ENCODE peak calls at places on chromosomes 5 and 9, in nine cellular contexts. T, F, V, H, L, M, N, K and Q are unnamed samples.

GRCh38 chr5:138754699-138755057 is 1.5 kb downstream of the CTNNA1 start:
- DNase-seq in H (no peak), M (no peak), T (peak; percentile 46), K (no peak), N (no peak), L (peak; percentile 37), F (no peak), V (no peak), Q (no peak)

GRCh38 chr5:5347442-5347841 is 75.0 kb upstream of the ICE1 start:
- DNase-seq in F (no peak), N (no peak), T (no peak), H (no peak), V (no peak), L (no peak), M (no peak), K (no peak), Q (no peak)

GRCh38 chr5:24363789-24364534 is 280.8 kb downstream of the CDH10 start:
- DNase-seq in F (no peak), T (no peak), N (no peak), M (no peak), H (no peak), L (peak; percentile 3), K (no peak), V (no peak), Q (no peak)

GRCh38 chr5:141732417-141732816 is 50.4 kb upstream of the ARAP3 start:
- DNase-seq in F (no peak), M (no peak), H (no peak), N (no peak), V (no peak), L (no peak), K (no peak), T (no peak), Q (no peak)

GRCh38 chr5:39352170-39352569 is 12.1 kb downstream of the C9 start:
- DNase-seq in M (no peak), K (no peak), H (no peak), F (no peak), T (no peak), L (no peak), V (no peak), N (no peak), Q (no peak)

GRCh38 chr5:138149530-138149929 is 10.3 kb upstream of the NME5 start:
- DNase-seq in L (peak; percentile 25), K (no peak), H (no peak), V (no peak), F (no peak), T (peak; percentile 18), M (no peak), N (no peak), Q (no peak)

GRCh38 chr9:136943291-136944093 is 1.0 kb downstream of the FBXW5 start:
- DNase-seq in V (no peak), N (no peak), L (peak; percentile 42), T (peak; percentile 45), F (no peak), H (no peak), M (no peak), K (peak; percentile 29), Q (peak; percentile 74)

GRCh38 chr5:170439246-170439943 is 50.2 kb upstream of the KCNMB1 start:
- DNase-seq in V (no peak), N (no peak), M (no peak), H (no peak), L (no peak), F (no peak), T (no peak), K (no peak), Q (no peak)

DNA sequence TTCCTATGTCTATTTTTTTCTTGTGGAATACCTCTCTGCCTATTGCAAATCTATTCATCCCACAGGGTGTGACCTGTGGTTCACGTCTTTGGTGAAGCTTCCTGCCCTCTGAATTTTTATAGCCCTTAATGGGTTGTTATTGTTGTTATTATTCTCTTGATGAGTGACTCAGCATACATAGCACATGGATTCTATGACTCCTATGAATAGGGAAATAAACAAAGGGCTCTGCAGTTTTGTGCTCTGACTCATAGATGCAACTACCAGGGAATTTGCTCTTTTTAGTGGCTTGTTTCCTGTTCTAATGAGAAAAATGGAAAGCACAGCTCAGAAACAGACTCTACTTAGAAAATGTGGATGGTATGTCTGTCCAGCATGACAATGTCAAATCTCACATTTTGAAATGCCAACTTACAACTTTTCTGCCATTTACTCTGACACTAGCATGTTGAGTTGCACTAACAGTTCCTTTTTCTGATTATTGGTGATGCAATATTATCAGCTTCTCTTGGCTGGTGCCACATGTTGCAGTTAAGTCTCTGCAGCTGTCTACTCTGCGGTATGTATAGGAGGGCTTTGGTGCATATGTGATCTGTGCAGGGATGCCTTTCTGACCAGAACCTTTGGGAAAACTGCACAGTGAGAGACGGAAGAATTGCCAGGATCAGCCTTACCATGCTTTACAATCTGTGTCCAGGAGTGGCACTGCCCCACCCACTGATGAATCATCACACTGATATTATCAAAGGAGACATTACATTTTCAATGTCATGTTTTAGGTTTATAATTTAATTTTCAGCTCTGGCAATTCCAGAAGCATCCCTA is 996.4 kb upstream of the WWC1 start:
- DNase-seq in N (peak; percentile 80), L (peak; percentile 88), K (no peak), F (no peak), V (no peak), M (peak; percentile 78), T (peak; percentile 79), H (no peak), Q (no peak)
- H3K4me3 ChIP-seq in N (no peak overlapping the region), L (no peak overlapping the region), K (no peak overlapping the region), F (no peak overlapping the region), V (no peak overlapping the region), M (no peak overlapping the region), T (no peak overlapping the region), H (no peak overlapping the region), Q (no peak overlapping the region)

GRCh38 chr5:172805018-172805683 is 28.9 kb upstream of the ERGIC1 start:
- DNase-seq in M (no peak), H (no peak), F (no peak), K (no peak), V (no peak), T (no peak), L (no peak), N (no peak), Q (no peak)

GRCh38 chr5:172805736-172806255 is 28.3 kb upstream of the ERGIC1 start:
- DNase-seq in F (peak; percentile 37), H (no peak), N (no peak), T (no peak), L (no peak), M (no peak), K (no peak), V (no peak), Q (no peak)

GRCh38 chr5:172809774-172810173 is 24.3 kb upstream of the ERGIC1 start:
- DNase-seq in L (no peak), K (no peak), M (no peak), H (no peak), F (no peak), V (no peak), T (no peak), N (no peak), Q (no peak)

GRCh38 chr5:172807766-172808311 is 26.2 kb upstream of the ERGIC1 start:
- DNase-seq in M (no peak), F (no peak), K (no peak), V (no peak), H (no peak), N (no peak), L (peak; percentile 32), T (no peak), Q (no peak)

DNA sequence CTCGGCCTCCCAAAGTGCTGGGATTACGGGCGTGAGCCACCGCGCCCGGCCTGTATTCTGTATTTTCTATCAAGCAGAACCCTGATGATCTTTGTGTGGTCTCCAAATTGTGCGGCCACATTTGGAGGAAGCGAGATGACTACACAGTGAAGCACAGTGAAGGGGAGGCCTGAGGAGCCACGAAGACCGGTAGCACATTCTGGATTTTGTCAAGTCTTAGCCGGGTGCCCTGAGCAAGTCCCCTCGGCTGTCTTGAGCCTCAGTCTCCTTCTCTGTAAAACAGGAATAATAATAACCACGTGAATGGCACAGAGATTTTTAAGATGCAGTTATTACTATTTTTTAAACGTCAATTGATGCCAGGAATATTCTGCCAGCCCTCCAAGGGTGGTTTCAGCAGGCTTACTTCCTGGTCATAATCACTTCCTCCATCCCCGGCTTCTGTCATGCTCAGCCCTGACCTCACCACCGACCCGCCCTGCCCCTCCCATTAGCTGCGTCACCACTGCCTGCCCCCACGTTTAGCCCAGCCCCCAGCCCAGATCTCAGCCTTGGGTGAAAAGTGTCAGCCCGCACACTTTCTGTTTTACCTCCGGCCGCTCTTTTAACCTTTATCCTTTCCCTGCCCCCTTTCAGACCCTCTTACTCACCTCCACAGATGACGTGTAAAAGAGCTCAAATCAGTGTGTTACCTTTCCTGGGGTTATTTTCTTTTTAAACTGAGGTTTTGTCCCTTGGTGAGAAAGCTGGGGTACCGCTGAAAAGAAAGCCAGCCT is 27.0 kb upstream of the ERGIC1 start:
- DNase-seq in L (peak; percentile 94), M (no peak), T (peak; percentile 89), V (peak; percentile 35), F (peak; percentile 87), H (peak; percentile 96), K (peak; percentile 48), N (peak; percentile 83), Q (peak; percentile 91)
- H3K4me3 ChIP-seq in L (no peak overlapping the region), M (no peak overlapping the region), T (no peak overlapping the region), V (no peak overlapping the region), F (peak overlapping the region; percentile 49), H (no peak overlapping the region), K (peak overlapping the region; percentile 14), N (no peak overlapping the region), Q (peak overlapping the region; percentile 55)

GRCh38 chr5:147193123-147193522 is 41.7 kb upstream of the STK32A start:
- DNase-seq in M (no peak), T (no peak), V (no peak), F (no peak), K (no peak), H (no peak), N (no peak), L (no peak), Q (no peak)

GRCh38 chr5:147190236-147190815 is 44.5 kb upstream of the STK32A start:
- DNase-seq in H (peak; percentile 56), F (no peak), M (no peak), K (no peak), T (peak; percentile 7), V (no peak), L (peak; percentile 9), N (no peak), Q (no peak)

GRCh38 chr5:147187163-147187562 is 47.7 kb upstream of the STK32A start:
- DNase-seq in L (no peak), F (no peak), H (no peak), V (no peak), M (no peak), N (no peak), K (no peak), T (no peak), Q (no peak)

GRCh38 chr5:147189109-147189424 is 45.8 kb upstream of the STK32A start:
- DNase-seq in N (no peak), F (no peak), M (no peak), V (no peak), H (no peak), K (no peak), T (no peak), L (no peak), Q (no peak)

DNA sequence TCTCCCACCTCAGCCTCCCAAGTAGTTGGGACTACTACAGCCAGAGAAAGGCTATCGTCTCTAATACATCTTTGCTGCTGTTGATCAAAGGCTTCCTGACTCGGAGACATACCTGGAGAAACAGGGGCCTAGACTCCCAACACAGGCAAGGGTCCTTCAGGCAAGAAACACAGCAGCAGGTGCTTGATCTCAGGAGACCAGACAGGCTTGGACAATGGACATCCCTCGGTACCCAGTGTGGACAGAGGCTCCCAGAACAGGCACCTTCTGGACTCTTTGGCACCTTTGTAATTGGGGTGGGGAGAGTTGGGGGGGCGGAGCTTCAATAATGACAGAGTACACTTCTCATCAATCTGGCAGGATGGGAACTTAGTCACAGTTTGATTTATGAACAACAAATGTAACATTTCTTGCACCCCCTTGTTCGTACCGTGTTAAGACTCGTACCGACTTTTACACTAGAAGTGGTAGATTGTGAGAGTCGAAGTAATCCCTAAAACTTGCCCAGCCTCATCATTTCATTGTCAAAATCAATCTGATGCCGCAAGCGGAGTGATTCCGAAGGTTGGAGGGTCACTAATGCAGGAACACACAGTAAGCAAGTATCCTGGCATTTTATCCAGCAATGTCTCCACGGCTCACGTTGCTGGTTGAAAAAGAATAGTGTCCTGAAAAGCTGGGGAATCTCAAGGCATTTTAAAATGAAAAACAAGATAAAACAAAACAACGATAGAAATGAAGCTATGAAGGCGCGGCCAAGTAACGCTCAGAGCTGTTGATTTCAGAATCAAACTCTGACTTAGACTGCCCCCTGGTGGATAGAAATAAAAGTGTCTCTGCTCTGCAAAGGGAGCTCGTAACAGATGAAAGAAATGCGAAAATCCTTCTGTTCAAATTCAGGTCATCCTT is 46.4 kb upstream of the STK32A start:
- DNase-seq in K (peak; percentile 28), F (no peak), V (peak; percentile 72), L (peak; percentile 68), N (no peak), T (peak; percentile 76), M (no peak), H (peak; percentile 78), Q (peak; percentile 85)
- H3K4me3 ChIP-seq in K (no peak overlapping the region), F (peak overlapping the region; percentile 38), V (peak overlapping the region; percentile 43), L (no peak overlapping the region), N (no peak overlapping the region), T (no peak overlapping the region), M (no peak overlapping the region), H (no peak overlapping the region), Q (no peak overlapping the region)

GRCh38 chr9:70405808-70406445 is 8.5 kb downstream of the KLF9 start:
- DNase-seq in H (no peak), L (no peak), F (no peak), M (no peak), T (no peak), N (no peak), K (no peak), V (no peak), Q (no peak)
- H3K4me3 ChIP-seq in H (no peak overlapping the region), L (no peak overlapping the region), F (peak overlapping the region; percentile 88), M (no peak overlapping the region), T (no peak overlapping the region), N (no peak overlapping the region), K (peak overlapping the region; percentile 3), V (no peak overlapping the region), Q (no peak overlapping the region)